ENCODE peak calls at places on chromosomes 5 and 9, in four cellular contexts. G, J, H and Z are unnamed samples.

GRCh38 chr5:72470817-72471216 is 36.4 kb downstream of the ZNF366 start:
- DNase-seq in G (no peak), J (no peak), H (no peak), Z (no peak)

GRCh38 chr9:15403155-15403554 is 19.5 kb upstream of the SNAPC3 start:
- DNase-seq in G (no peak), J (no peak), H (no peak), Z (no peak)

GRCh38 chr9:112378441-112379176 is 1.3 kb upstream of the HSDL2 start:
- DNase-seq in G (no peak), J (no peak), H (no peak), Z (no peak)

GRCh38 chr9:115444941-115445340 is 327.0 kb upstream of the TNC start:
- DNase-seq in G (no peak), J (no peak), H (peak; percentile 21), Z (no peak)

GRCh38 chr5:37565067-37565670 is 186.1 kb downstream of the WDR70 start:
- DNase-seq in G (no peak), J (no peak), H (no peak), Z (no peak)

GRCh38 chr5:65907138-65907537 is 19.2 kb upstream of the ERBIN start:
- DNase-seq in G (no peak), J (no peak), H (no peak), Z (no peak)

GRCh38 chr5:150317048-150318003 is 14.6 kb upstream of the ARSI start:
- DNase-seq in G (peak; percentile 49), J (no peak), H (peak; percentile 92), Z (peak; percentile 38)

GRCh38 chr9:103377667-103378066 is 382.5 kb downstream of the CYLC2 start:
- DNase-seq in G (no peak), J (no peak), H (no peak), Z (no peak)

GRCh38 chr9:121498487-121499176 is 1.0 kb downstream of the GGTA1 start:
- DNase-seq in G (peak; percentile 37), J (no peak), H (peak; percentile 59), Z (no peak)

GRCh38 chr5:141825836-141826560 is 52.2 kb downstream of the PCDH1 start:
- DNase-seq in G (no peak), J (no peak), H (peak; percentile 18), Z (no peak)
- TF ChIP-seq CTCF in G (peak; percentile 9), J (no peak), H (peak; percentile 32), Z (no peak)

GRCh38 chr9:86613943-86614342 is 259.7 kb upstream of the TUT7 start:
- DNase-seq in G (no peak), J (no peak), H (no peak), Z (no peak)

DNA sequence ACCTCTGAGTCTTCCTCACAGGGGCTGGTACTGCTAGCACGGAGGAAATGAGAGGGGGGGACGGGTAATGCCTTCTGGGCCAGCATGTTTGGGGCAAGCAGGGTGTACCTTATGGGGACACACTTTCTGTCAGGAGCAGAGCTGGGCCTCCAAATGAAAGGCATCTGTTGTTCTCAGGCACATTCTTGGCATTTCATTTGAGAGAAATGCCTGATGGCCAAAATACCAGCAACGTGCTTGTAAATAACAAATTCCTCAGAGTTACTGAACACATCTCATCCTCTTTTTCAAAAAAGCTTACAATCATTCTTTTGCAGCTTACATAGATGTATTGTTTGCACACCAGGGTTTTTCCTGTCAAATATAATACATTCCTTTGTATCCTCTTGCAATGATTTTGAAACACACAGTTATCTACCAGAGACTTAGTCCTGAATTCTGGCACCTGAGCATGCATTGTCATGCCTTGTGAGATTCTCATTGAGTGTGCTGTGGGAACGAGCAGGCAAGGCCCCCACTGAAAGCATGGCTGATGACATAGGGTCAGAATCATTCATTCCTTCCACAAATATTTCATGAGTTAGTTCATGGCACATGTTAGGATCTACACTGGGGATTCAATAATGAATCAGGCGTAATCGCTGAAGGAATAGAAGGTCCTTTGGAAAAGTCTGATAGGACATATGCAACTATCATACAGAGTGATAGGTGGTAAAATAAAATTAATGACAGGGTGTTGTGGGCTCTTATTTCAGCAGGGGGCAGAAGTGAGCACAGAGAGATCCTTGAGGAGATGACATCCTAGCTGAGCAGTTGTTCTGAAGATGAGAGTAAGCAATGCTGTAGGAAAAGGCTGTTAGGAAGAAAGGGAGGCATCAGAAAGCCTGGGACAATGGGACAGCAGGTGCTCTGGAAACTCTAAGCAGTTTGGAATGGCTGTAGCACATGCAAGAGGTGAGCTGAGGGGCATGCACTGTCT is 260.9 kb upstream of the TUT7 start:
- DNase-seq in G (no peak), J (no peak), H (peak; percentile 42), Z (no peak)
- TF ChIP-seq CTCF in G (peak; percentile 25), J (no peak), H (peak; percentile 57), Z (no peak)

GRCh38 chr9:95078934-95079333 is 238.6 kb downstream of the FANCC start:
- DNase-seq in G (no peak), J (peak; percentile 13), H (no peak), Z (no peak)
- TF ChIP-seq CTCF in G (no peak), J (no peak), H (no peak), Z (no peak)

GRCh38 chr9:31251386-31251785 is 1133.1 kb upstream of the ACO1 start:
- DNase-seq in G (no peak), J (no peak), H (no peak), Z (no peak)

GRCh38 chr9:31259824-31260223 is 1124.6 kb upstream of the ACO1 start:
- DNase-seq in G (no peak), J (no peak), H (no peak), Z (no peak)

GRCh38 chr9:31248156-31248555 is 1136.3 kb upstream of the ACO1 start:
- DNase-seq in G (no peak), J (no peak), H (no peak), Z (no peak)

GRCh38 chr9:31253800-31254762 is 1130.4 kb upstream of the ACO1 start:
- DNase-seq in G (no peak), J (no peak), H (no peak), Z (no peak)
- TF ChIP-seq CTCF in G (no peak), J (no peak), H (no peak), Z (no peak)

GRCh38 chr5:170078931-170079330 is 26.8 kb upstream of the FOXI1 start:
- DNase-seq in G (no peak), J (no peak), H (no peak), Z (no peak)
- TF ChIP-seq CTCF in G (no peak), J (no peak), H (no peak), Z (no peak)

GRCh38 chr5:42951169-42951846 is 88.8 kb downstream of the ANXA2R start:
- DNase-seq in G (peak; percentile 50), J (no peak), H (peak; percentile 66), Z (no peak)

GRCh38 chr5:42950466-42951168 is 89.5 kb downstream of the ANXA2R start:
- DNase-seq in G (peak; percentile 68), J (no peak), H (peak; percentile 100), Z (peak; percentile 66)

GRCh38 chr5:42948961-42949347 is 91.2 kb downstream of the ANXA2R start:
- DNase-seq in G (no peak), J (no peak), H (peak; percentile 38), Z (no peak)

GRCh38 chr5:42950091-42950465 is 90.0 kb downstream of the ANXA2R start:
- DNase-seq in G (no peak), J (no peak), H (no peak), Z (no peak)

GRCh38 chr5:42949348-42950090 is 90.6 kb downstream of the ANXA2R start:
- DNase-seq in G (peak; percentile 51), J (no peak), H (peak; percentile 90), Z (peak; percentile 26)
- TF ChIP-seq CTCF in G (no peak), J (no peak), H (peak; percentile 67), Z (no peak)

GRCh38 chr9:4333231-4333740 is 33.4 kb upstream of the GLIS3 start:
- DNase-seq in G (no peak), J (no peak), H (peak; percentile 40), Z (no peak)

GRCh38 chr9:4325113-4325512 is 25.2 kb upstream of the GLIS3 start:
- DNase-seq in G (no peak), J (no peak), H (no peak), Z (no peak)

GRCh38 chr9:4324513-4324912 is 24.6 kb upstream of the GLIS3 start:
- DNase-seq in G (no peak), J (no peak), H (peak; percentile 89), Z (no peak)

GRCh38 chr9:4328723-4329122 is 28.9 kb upstream of the GLIS3 start:
- DNase-seq in G (no peak), J (no peak), H (no peak), Z (no peak)

DNA sequence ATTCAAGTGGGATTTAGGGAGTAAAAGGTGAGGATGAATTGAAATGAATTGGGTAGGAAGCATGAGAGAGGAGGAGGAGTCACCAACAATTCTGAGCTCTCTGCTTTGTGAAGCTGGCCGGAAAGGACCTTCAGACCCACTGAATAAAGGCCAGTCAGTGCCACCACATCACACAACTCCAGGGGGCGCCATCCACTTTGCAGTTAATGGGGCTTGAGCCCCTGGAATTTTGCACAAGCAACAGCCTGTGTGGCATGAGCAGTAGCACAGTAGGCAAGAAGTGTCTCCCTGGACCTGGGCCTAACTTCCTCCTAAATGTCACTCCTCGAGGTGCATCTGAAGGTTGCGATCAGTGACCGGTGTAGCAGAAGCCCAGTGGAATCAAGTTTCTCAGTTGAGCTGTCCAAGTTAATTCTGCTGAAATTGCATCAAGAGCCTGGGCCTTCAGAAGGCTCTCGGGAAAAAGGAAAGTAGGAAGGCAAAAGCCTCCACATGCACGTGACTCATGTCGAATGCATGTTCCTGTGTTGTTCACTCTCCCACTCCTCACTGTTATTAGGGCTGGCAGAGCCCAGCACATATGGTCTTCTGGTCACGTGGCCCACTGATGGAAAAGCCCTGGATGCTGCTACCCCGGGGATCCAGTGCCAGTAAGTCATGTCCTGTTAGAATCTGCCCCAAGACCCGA is 27.8 kb upstream of the GLIS3 start:
- DNase-seq in G (no peak), J (no peak), H (peak; percentile 59), Z (no peak)
- TF ChIP-seq CTCF in G (no peak), J (peak; percentile 37), H (no peak), Z (no peak)

GRCh38 chr9:68416891-68417570 is 60.6 kb downstream of the PGM5 start:
- DNase-seq in G (no peak), J (no peak), H (peak; percentile 9), Z (no peak)
- TF ChIP-seq CTCF in G (peak; percentile 8), J (no peak), H (peak; percentile 12), Z (no peak)